ENCODE peak calls at places on chromosomes 2 and 18, in four cellular contexts. One of them, this sample, is unnamed.

GRCh38 chr2:118430510-118431187 is 342.4 kb downstream of the INSIG2 start:
- DNase-seq in GM23248: peak; percentile 77
- DNase-seq in fibroblast of lung: peak; percentile 85
- DNase-seq in mammary epithelial cell: peak; percentile 88
- DNase-seq in this sample: peak; percentile 89

GRCh38 chr2:17373041-17373440 is 145.2 kb downstream of the RAD51AP2 start:
- DNase-seq in GM23248: peak; percentile 82
- DNase-seq in fibroblast of lung: peak; percentile 94
- DNase-seq in mammary epithelial cell: peak; percentile 52
- DNase-seq in this sample: no peak

GRCh38 chr2:25845843-25846505 is 32.3 kb downstream of the ASXL2 start:
- DNase-seq in GM23248: no peak
- DNase-seq in fibroblast of lung: peak; percentile 66
- DNase-seq in mammary epithelial cell: no peak
- DNase-seq in this sample: no peak

GRCh38 chr18:43627833-43628370 is 350.6 kb upstream of the SYT4 start:
- DNase-seq in GM23248: no peak
- DNase-seq in fibroblast of lung: no peak
- DNase-seq in mammary epithelial cell: no peak
- DNase-seq in this sample: no peak

GRCh38 chr2:232339121-232340081 is 39.1 kb upstream of the ALPP start:
- DNase-seq in GM23248: no peak
- DNase-seq in fibroblast of lung: no peak
- DNase-seq in mammary epithelial cell: no peak
- DNase-seq in this sample: no peak

GRCh38 chr18:57125627-57126026 is 21.3 kb upstream of the BOD1L2 start:
- DNase-seq in GM23248: no peak
- DNase-seq in fibroblast of lung: no peak
- DNase-seq in mammary epithelial cell: no peak
- DNase-seq in this sample: no peak

GRCh38 chr2:167381349-167381748 is 493.1 kb downstream of the XIRP2 start:
- DNase-seq in GM23248: no peak
- DNase-seq in fibroblast of lung: no peak
- DNase-seq in mammary epithelial cell: no peak
- DNase-seq in this sample: no peak

GRCh38 chr2:86806059-86806857 is 15.5 kb upstream of the CD8A start:
- DNase-seq in GM23248: no peak
- DNase-seq in fibroblast of lung: no peak
- DNase-seq in mammary epithelial cell: no peak
- DNase-seq in this sample: no peak

GRCh38 chr2:69385443-69386151 is 1.4 kb downstream of the GFPT1 start:
- DNase-seq in GM23248: peak; percentile 63
- DNase-seq in fibroblast of lung: no peak
- DNase-seq in mammary epithelial cell: peak; percentile 6
- DNase-seq in this sample: peak; percentile 9

GRCh38 chr2:223837290-223838061 is at the start of gene AP1S3:
- DNase-seq in GM23248: peak; percentile 71
- DNase-seq in fibroblast of lung: peak; percentile 51
- DNase-seq in mammary epithelial cell: peak; percentile 87
- DNase-seq in this sample: peak; percentile 84

GRCh38 chr18:72762505-72763122 is 105.2 kb downstream of the NETO1 start:
- DNase-seq in GM23248: peak; percentile 65
- DNase-seq in fibroblast of lung: peak; percentile 46
- DNase-seq in mammary epithelial cell: peak; percentile 61
- DNase-seq in this sample: peak; percentile 84

GRCh38 chr2:136327162-136327852 is 209.4 kb upstream of the CXCR4 start:
- DNase-seq in GM23248: peak; percentile 9
- DNase-seq in fibroblast of lung: peak; percentile 45
- DNase-seq in mammary epithelial cell: no peak
- DNase-seq in this sample: peak; percentile 62

GRCh38 chr18:74803117-74803516 is 205.4 kb downstream of the ZNF407 start:
- DNase-seq in GM23248: no peak
- DNase-seq in fibroblast of lung: no peak
- DNase-seq in mammary epithelial cell: no peak
- DNase-seq in this sample: no peak

GRCh38 chr18:79765491-79766245 is 32.1 kb upstream of the KCNG2 start:
- DNase-seq in GM23248: peak; percentile 75
- DNase-seq in fibroblast of lung: peak; percentile 18
- DNase-seq in mammary epithelial cell: no peak
- DNase-seq in this sample: no peak

GRCh38 chr2:62784341-62784740 is 78.8 kb downstream of the EHBP1 start:
- DNase-seq in GM23248: no peak
- DNase-seq in fibroblast of lung: no peak
- DNase-seq in mammary epithelial cell: no peak
- DNase-seq in this sample: no peak

GRCh38 chr2:54555318-54555837 is 99.3 kb downstream of the SPTBN1 start:
- DNase-seq in GM23248: peak; percentile 36
- DNase-seq in fibroblast of lung: no peak
- DNase-seq in mammary epithelial cell: peak; percentile 79
- DNase-seq in this sample: no peak

GRCh38 chr2:105038383-105039061 is 653 bp downstream of the MRPS9 start:
- DNase-seq in GM23248: peak; percentile 41
- DNase-seq in fibroblast of lung: no peak
- DNase-seq in mammary epithelial cell: peak; percentile 16
- DNase-seq in this sample: peak; percentile 4

GRCh38 chr2:219997341-219997851 is 370.0 kb downstream of the SLC4A3 start:
- DNase-seq in GM23248: peak; percentile 42
- DNase-seq in fibroblast of lung: peak; percentile 58
- DNase-seq in mammary epithelial cell: peak; percentile 11
- DNase-seq in this sample: peak; percentile 38

GRCh38 chr2:47518497-47519146 is 115.7 kb downstream of the MSH2 start:
- DNase-seq in GM23248: no peak
- DNase-seq in fibroblast of lung: no peak
- DNase-seq in mammary epithelial cell: no peak
- DNase-seq in this sample: no peak

GRCh38 chr2:238226698-238227586 is 12.9 kb downstream of the HES6 start:
- DNase-seq in GM23248: no peak
- DNase-seq in fibroblast of lung: no peak
- DNase-seq in mammary epithelial cell: no peak
- DNase-seq in this sample: no peak

GRCh38 chr2:238227587-238228032 is 12.2 kb downstream of the HES6 start:
- DNase-seq in GM23248: no peak
- DNase-seq in fibroblast of lung: no peak
- DNase-seq in mammary epithelial cell: no peak
- DNase-seq in this sample: no peak

GRCh38 chr2:238230699-238231098 is 9.1 kb downstream of the HES6 start:
- DNase-seq in GM23248: no peak
- DNase-seq in fibroblast of lung: no peak
- DNase-seq in mammary epithelial cell: no peak
- DNase-seq in this sample: no peak

GRCh38 chr2:238225911-238226697 is 13.7 kb downstream of the HES6 start:
- DNase-seq in GM23248: peak; percentile 19
- DNase-seq in fibroblast of lung: peak; percentile 57
- DNase-seq in mammary epithelial cell: no peak
- DNase-seq in this sample: no peak

GRCh38 chr2:238228700-238229099 is 11.1 kb downstream of the HES6 start:
- DNase-seq in GM23248: no peak
- DNase-seq in fibroblast of lung: peak; percentile 45
- DNase-seq in mammary epithelial cell: no peak
- DNase-seq in this sample: no peak
- TF ChIP-seq EZH2 in GM23248: no peak
- TF ChIP-seq EZH2 in fibroblast of lung: no peak
- TF ChIP-seq EZH2 in mammary epithelial cell: no peak
- TF ChIP-seq EZH2 in this sample: no peak

GRCh38 chr2:100142393-100142792 is at the start of gene AFF3:
- DNase-seq in GM23248: no peak
- DNase-seq in fibroblast of lung: no peak
- DNase-seq in mammary epithelial cell: no peak
- DNase-seq in this sample: no peak
- TF ChIP-seq EZH2 in GM23248: no peak
- TF ChIP-seq EZH2 in fibroblast of lung: no peak
- TF ChIP-seq EZH2 in mammary epithelial cell: no peak
- TF ChIP-seq EZH2 in this sample: no peak

DNA sequence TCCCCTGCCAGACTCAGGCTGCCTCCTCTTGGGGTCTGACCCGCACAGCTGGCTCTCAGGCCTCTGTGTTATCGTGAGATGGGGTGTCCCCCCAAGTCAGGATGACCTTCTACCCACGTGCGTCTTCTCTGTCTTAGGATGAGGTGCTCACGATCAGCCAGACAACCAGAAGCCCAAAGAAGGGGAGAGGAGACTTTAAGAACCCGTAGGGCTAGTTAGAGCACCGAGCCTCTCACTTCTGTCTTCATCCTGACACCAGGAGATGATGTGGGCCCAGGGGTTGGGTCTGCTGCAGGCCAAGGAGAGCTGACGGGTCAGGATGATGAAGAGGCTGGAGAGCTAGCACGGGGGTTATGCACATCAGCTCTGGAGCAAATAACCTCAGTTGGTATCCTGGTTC is 21.0 kb downstream of the CAPG start:
- DNase-seq in GM23248: no peak
- DNase-seq in fibroblast of lung: no peak
- DNase-seq in mammary epithelial cell: no peak
- DNase-seq in this sample: no peak
- TF ChIP-seq EZH2 in GM23248: no peak
- TF ChIP-seq EZH2 in fibroblast of lung: no peak
- TF ChIP-seq EZH2 in mammary epithelial cell: no peak
- TF ChIP-seq EZH2 in this sample: no peak

DNA sequence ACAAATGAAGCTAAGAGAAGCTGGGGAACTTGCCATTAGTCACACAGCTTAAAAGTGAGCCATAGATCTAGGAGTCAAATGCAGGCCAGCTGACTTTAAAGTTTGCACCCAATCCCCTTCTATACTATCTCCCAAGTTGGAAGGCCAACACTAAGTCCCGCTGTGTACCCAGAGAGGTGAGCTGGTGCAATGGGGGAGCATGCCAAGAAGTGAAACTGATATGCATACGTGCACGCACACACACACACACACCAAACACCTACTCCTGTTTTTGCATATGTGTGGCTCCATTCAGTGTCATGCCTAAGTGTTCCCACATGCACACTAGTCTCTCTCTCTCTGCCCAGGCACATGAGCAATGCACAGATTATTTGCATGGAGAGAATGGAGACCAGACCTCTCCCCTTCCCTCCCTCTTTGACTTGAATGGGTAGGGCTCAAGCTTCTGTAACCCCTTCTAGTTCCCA is 5.4 kb downstream of the WNT10A start:
- DNase-seq in GM23248: no peak
- DNase-seq in fibroblast of lung: no peak
- DNase-seq in mammary epithelial cell: no peak
- DNase-seq in this sample: no peak
- TF ChIP-seq EZH2 in GM23248: no peak
- TF ChIP-seq EZH2 in fibroblast of lung: no peak
- TF ChIP-seq EZH2 in mammary epithelial cell: no peak
- TF ChIP-seq EZH2 in this sample: no peak

GRCh38 chr2:95208101-95208500 is 780 bp downstream of the ZNF892 start:
- DNase-seq in GM23248: peak; percentile 43
- DNase-seq in fibroblast of lung: peak; percentile 50
- DNase-seq in mammary epithelial cell: peak; percentile 61
- DNase-seq in this sample: no peak

GRCh38 chr2:95204396-95204795 is 2.9 kb upstream of the ZNF892 start:
- DNase-seq in GM23248: no peak
- DNase-seq in fibroblast of lung: no peak
- DNase-seq in mammary epithelial cell: no peak
- DNase-seq in this sample: no peak

GRCh38 chr2:95206086-95206485 is 1.2 kb upstream of the ZNF892 start:
- DNase-seq in GM23248: no peak
- DNase-seq in fibroblast of lung: no peak
- DNase-seq in mammary epithelial cell: no peak
- DNase-seq in this sample: no peak

GRCh38 chr2:95203911-95204310 is 3.4 kb upstream of the ZNF892 start:
- DNase-seq in GM23248: no peak
- DNase-seq in fibroblast of lung: no peak
- DNase-seq in mammary epithelial cell: no peak
- DNase-seq in this sample: no peak

GRCh38 chr2:95207111-95207961 is at the start of gene ZNF892:
- DNase-seq in GM23248: peak; percentile 94
- DNase-seq in fibroblast of lung: peak; percentile 91
- DNase-seq in mammary epithelial cell: peak; percentile 96
- DNase-seq in this sample: no peak
- TF ChIP-seq EZH2 in GM23248: no peak
- TF ChIP-seq EZH2 in fibroblast of lung: no peak
- TF ChIP-seq EZH2 in mammary epithelial cell: no peak
- TF ChIP-seq EZH2 in this sample: no peak

GRCh38 chr2:199458806-199459285 is 1.1 kb upstream of the SATB2 start:
- DNase-seq in GM23248: peak; percentile 71
- DNase-seq in fibroblast of lung: no peak
- DNase-seq in mammary epithelial cell: peak; percentile 68
- DNase-seq in this sample: peak; percentile 29

GRCh38 chr2:199455533-199456382 is 2.0 kb downstream of the SATB2 start:
- DNase-seq in GM23248: peak; percentile 55
- DNase-seq in fibroblast of lung: peak; percentile 60
- DNase-seq in mammary epithelial cell: peak; percentile 54
- DNase-seq in this sample: peak; percentile 43

GRCh38 chr2:199456383-199457146 is 1.2 kb downstream of the SATB2 start:
- DNase-seq in GM23248: peak; percentile 34
- DNase-seq in fibroblast of lung: no peak
- DNase-seq in mammary epithelial cell: no peak
- DNase-seq in this sample: no peak

GRCh38 chr2:199458017-199458805 is 472 bp upstream of the SATB2 start:
- DNase-seq in GM23248: peak; percentile 74
- DNase-seq in fibroblast of lung: peak; percentile 63
- DNase-seq in mammary epithelial cell: no peak
- DNase-seq in this sample: peak; percentile 60

GRCh38 chr2:199457147-199458016 is at the start of gene SATB2:
- DNase-seq in GM23248: peak; percentile 90
- DNase-seq in fibroblast of lung: peak; percentile 82
- DNase-seq in mammary epithelial cell: peak; percentile 79
- DNase-seq in this sample: peak; percentile 75
- TF ChIP-seq EZH2 in GM23248: no peak
- TF ChIP-seq EZH2 in fibroblast of lung: no peak
- TF ChIP-seq EZH2 in mammary epithelial cell: peak; percentile 75
- TF ChIP-seq EZH2 in this sample: no peak